ENCODE peak calls at places on chromosome 6, in five cellular contexts. U is H9, S is neuronal stem cell, V is H1, X is trophoblast cell. Z is an unnamed sample.
A peak's percentile ranks its signal among the peaks of the same experiment; 100 is the strongest.

GRCh38 chr6:83183082-83183828 is 9.8 kb downstream of the PGM3 start:
- DNase-seq in S (no peak), X (no peak), V (no peak), U (no peak), Z (peak; percentile 99)

GRCh38 chr6:29653452-29654038 is 3.3 kb upstream of the MOG start:
- DNase-seq in S (peak; percentile 63), V (no peak), U (no peak), X (peak; percentile 85), Z (peak; percentile 71)

GRCh38 chr6:125904871-125905270 is 51.7 kb upstream of the HINT3 start:
- DNase-seq in X (no peak), U (no peak), S (no peak), V (no peak), Z (peak; percentile 68)

GRCh38 chr6:106716966-106717365 is 87.6 kb downstream of the QRSL1 start:
- DNase-seq in U (no peak), X (no peak), V (no peak), S (no peak), Z (no peak)

GRCh38 chr6:136173519-136174507 is 76.3 kb downstream of the MTFR2 start:
- DNase-seq in V (no peak), S (no peak), U (no peak), X (peak; percentile 54), Z (peak; percentile 69)

GRCh38 chr6:19312291-19312978 is 524.7 kb upstream of the ID4 start:
- DNase-seq in X (no peak), S (peak; percentile 90), U (peak; percentile 86), V (peak; percentile 57), Z (no peak)

GRCh38 chr6:30974488-30975252 is 8.8 kb upstream of the MUC21 start:
- DNase-seq in X (no peak), V (no peak), U (no peak), S (no peak), Z (no peak)

GRCh38 chr6:22350109-22350508 is 53.3 kb upstream of the PRL start:
- DNase-seq in V (no peak), X (no peak), U (no peak), S (no peak), Z (peak; percentile 54)

GRCh38 chr6:11323666-11324452 is 91.4 kb upstream of the NEDD9 start:
- DNase-seq in X (peak; percentile 46), V (no peak), U (no peak), S (no peak), Z (no peak)

GRCh38 chr6:50907565-50907964 is 88.9 kb downstream of the TFAP2B start:
- DNase-seq in U (no peak), X (no peak), V (no peak), S (no peak), Z (no peak)

GRCh38 chr6:82494367-82494766 is 130.8 kb downstream of the TPBG start:
- DNase-seq in U (no peak), S (peak; percentile 18), X (no peak), V (no peak), Z (no peak)

GRCh38 chr6:79307321-79308036 is 73.0 kb upstream of the HMGN3 start:
- DNase-seq in X (peak; percentile 83), U (no peak), V (no peak), S (no peak), Z (no peak)

GRCh38 chr6:160103825-160104100 is 17.9 kb upstream of the SLC22A1 start:
- DNase-seq in V (no peak), U (no peak), X (no peak), S (no peak), Z (no peak)

GRCh38 chr6:88895911-88896310 is 67.5 kb downstream of the RNGTT start:
- DNase-seq in V (no peak), S (no peak), U (no peak), X (no peak), Z (no peak)

GRCh38 chr6:15473174-15473573 is 189.7 kb downstream of the DTNBP1 start:
- DNase-seq in X (no peak), V (no peak), U (no peak), S (no peak), Z (no peak)

GRCh38 chr6:35669441-35669776 is 19.3 kb downstream of the FKBP5 start:
- DNase-seq in U (no peak), S (no peak), V (no peak), X (no peak), Z (peak; percentile 73)

GRCh38 chr6:28693033-28693750 is 167.5 kb downstream of the GPX5 start:
- DNase-seq in V (peak; percentile 69), U (no peak), X (no peak), S (no peak), Z (no peak)

GRCh38 chr6:11207199-11207968 is 25.1 kb downstream of the NEDD9 start:
- DNase-seq in S (no peak), U (no peak), V (no peak), X (peak; percentile 100), Z (peak; percentile 99)

GRCh38 chr6:35519313-35520015 is 6.8 kb upstream of the TULP1 start:
- DNase-seq in U (no peak), X (peak; percentile 92), V (no peak), S (no peak), Z (no peak)

GRCh38 chr6:46909371-46909770 is 12.4 kb downstream of the ADGRF5 start:
- DNase-seq in U (peak; percentile 35), S (no peak), X (peak; percentile 49), V (no peak), Z (no peak)

GRCh38 chr6:108945686-108946158 is 97.5 kb downstream of the ARMC2 start:
- DNase-seq in X (peak; percentile 34), V (no peak), S (no peak), U (peak; percentile 54), Z (no peak)

GRCh38 chr6:150713876-150714275 is 114.2 kb downstream of the PLEKHG1 start:
- DNase-seq in U (no peak), V (no peak), S (no peak), X (peak; percentile 83), Z (no peak)

GRCh38 chr6:157708933-157709332 is 114.1 kb upstream of the SNX9 start:
- DNase-seq in X (no peak), U (no peak), S (no peak), V (no peak), Z (no peak)

GRCh38 chr6:163180874-163181541 is 233.5 kb upstream of the QKI start:
- DNase-seq in U (peak; percentile 84), S (peak; percentile 41), X (peak; percentile 86), V (peak; percentile 70), Z (peak; percentile 40)

GRCh38 chr6:130090796-130091195 is 72.4 kb downstream of the L3MBTL3 start:
- DNase-seq in S (no peak), X (no peak), U (no peak), V (no peak), Z (no peak)
- H2BK12ac ChIP-seq in S (no peak overlapping the region), X (no peak overlapping the region), U (no peak overlapping the region), V (no peak overlapping the region), Z (no peak overlapping the region)

DNA sequence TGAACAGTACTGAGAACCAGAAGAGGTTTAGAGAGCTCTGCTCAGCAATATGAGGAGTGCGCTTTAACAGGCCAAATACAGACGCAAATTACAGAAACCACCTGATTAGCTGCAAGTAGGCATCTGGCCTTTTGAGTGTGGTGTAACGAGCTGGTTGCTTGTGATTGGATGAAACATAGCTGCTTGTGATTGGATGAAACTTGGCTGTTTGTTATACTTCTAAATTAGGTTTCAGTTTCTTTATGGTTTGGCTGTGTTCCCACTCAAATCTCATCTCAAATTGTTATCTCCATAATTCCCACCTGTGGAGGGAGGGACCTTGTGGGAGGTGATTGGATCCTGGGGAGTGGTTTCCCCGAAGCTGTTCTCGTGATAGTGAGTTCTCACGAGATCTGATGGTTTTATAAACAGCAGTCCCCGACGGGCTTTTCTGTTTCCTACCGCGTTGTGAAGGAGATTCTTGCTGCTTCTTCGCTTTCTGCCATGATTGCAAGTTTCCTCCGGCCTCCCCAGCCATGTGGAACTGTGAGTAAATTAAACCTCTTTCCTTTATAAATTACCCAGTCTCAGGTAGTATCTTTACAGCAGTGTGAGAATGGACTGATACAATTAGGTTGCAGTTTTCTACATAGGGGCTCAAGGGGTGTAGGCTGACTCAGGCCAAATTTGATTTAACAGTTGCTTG is 655.9 kb upstream of the MAN1A1 start:
- DNase-seq in X (peak; percentile 6), U (no peak), V (no peak), S (no peak), Z (no peak)
- H3K4me2 ChIP-seq in X (no peak overlapping the region), U (no peak overlapping the region), V (no peak overlapping the region), S (no peak overlapping the region), Z (no peak overlapping the region)

DNA sequence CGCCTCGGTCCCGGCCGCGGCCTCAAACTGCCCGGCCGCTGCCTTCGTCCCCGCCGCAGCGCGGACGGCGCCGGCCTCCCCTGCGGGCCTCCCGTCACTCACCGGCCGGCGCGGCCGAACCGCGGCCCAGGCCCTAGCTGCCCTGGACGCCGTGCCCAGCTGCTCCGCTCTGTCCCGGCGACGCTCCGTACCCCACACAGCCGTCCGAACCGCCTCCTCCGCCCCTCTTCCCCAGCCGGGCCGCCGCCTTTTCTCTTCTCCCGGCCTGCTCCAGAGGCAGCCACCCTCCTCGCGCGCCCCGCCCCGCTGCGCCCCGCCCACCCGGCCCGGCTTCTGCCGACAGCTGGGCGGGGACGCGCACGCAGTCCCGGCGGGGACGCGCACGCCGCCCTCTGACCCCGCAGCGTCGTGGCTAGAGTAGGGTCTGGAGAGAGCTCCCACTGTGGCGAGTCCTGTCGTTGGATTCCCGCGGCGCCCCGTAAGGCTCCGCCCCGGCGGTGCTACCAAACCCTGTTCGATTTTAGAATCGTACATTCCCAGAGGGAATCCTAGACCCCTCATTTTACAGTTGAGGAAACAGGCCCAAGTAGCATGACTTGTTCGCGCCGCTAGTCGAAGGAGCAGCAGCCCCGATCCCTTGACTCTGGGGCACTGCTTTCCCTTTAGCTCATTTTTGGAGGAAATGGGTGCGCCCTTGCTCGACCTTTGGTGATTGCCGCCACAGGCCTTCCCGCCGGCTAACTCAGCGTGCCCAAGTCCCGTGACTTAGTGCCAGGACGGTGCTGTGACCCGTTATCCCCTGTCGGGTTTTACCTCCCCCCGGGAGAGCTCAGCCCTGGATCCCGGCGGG is at the start of gene FBXO30:
- DNase-seq in U (peak; percentile 93), S (peak; percentile 90), X (peak; percentile 94), V (peak; percentile 92), Z (peak; percentile 91)
- H3K23ac ChIP-seq in U (no peak within 1 kb of the TSS), S (peak within 1 kb of the TSS; percentile 90), X (no peak within 1 kb of the TSS), V (no peak within 1 kb of the TSS), Z (no peak within 1 kb of the TSS)

GRCh38 chr6:72811971-72812421 is 190.1 kb downstream of the KCNQ5 start:
- DNase-seq in U (peak; percentile 56), X (peak; percentile 69), V (no peak), S (no peak), Z (peak; percentile 84)

GRCh38 chr6:72813807-72814596 is 192.1 kb downstream of the KCNQ5 start:
- DNase-seq in V (no peak), X (peak; percentile 28), S (no peak), U (no peak), Z (no peak)

GRCh38 chr6:72809701-72810379 is 188.0 kb downstream of the KCNQ5 start:
- DNase-seq in S (no peak), U (no peak), X (no peak), V (no peak), Z (peak; percentile 45)

GRCh38 chr6:72816022-72816421 is 194.2 kb downstream of the KCNQ5 start:
- DNase-seq in V (no peak), X (no peak), U (no peak), S (no peak), Z (no peak)

DNA sequence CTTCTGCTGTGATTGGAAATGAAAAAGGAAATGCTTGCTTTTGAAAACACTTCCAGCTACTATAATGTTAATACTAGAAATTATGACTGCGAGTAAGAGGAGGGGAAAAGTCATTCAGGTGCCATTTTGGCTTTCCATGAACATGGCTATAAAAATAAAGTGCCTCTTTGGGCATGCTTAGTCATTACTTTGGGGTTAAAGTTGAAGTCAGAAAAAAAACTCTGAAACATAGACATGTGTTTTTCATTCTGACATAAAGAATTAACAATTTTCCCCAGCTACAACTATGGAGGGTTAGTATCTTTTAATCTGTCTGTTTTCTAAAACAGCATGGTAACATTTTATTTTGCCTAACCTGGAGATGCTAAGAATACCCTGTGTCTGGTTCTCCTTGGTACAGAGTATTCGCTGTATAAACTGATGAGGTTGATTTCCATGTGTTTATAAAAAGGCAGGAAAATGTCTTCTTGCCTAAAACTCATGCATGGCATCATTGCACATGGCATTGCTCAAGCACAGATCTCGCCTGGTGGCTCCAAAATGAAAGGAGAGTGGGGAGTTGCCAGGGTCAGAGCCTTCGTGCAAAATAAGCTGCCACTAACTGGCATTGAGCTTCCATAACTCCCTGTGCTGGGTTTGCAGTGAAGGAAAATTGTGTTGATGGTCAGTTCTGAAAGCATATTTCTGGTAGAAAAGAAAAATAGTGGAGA is 188.9 kb downstream of the KCNQ5 start:
- DNase-seq in V (no peak), X (no peak), S (no peak), U (no peak), Z (no peak)
- H2BK12ac ChIP-seq in V (no peak overlapping the region), X (no peak overlapping the region), S (no peak overlapping the region), U (no peak overlapping the region), Z (no peak overlapping the region)